ENCODE peak calls at places on chromosomes 6 and 20, in five cellular contexts. X, E, D, U and R are unnamed samples.

GRCh38 chr6:32194825-32195651 is 2.6 kb upstream of the GPSM3 start:
- DNase-seq in U (peak; percentile 45), D (no peak), E (peak; percentile 71), X (no peak), R (no peak)

GRCh38 chr6:20757761-20758160 is 223.5 kb downstream of the CDKAL1 start:
- DNase-seq in E (no peak), D (no peak), X (no peak), U (peak; percentile 7), R (no peak)

GRCh38 chr6:34243901-34244884 is 4.6 kb downstream of the SMIM29 start:
- DNase-seq in E (peak; percentile 42), X (peak; percentile 75), D (peak; percentile 80), U (peak; percentile 97), R (no peak)

GRCh38 chr20:2747676-2748235 is 52.7 kb downstream of the CPXM1 start:
- DNase-seq in U (no peak), E (no peak), X (no peak), D (no peak), R (no peak)

GRCh38 chr20:52054123-52054522 is 137.5 kb downstream of the ZFP64 start:
- DNase-seq in U (no peak), E (no peak), D (no peak), X (no peak), R (no peak)

GRCh38 chr6:11146117-11146826 is 34.7 kb upstream of the ERVFRD-1 start:
- DNase-seq in X (no peak), U (no peak), E (no peak), D (no peak), R (no peak)

GRCh38 chr20:5173763-5174162 is 47.0 kb downstream of the CDS2 start:
- DNase-seq in E (no peak), X (no peak), D (no peak), U (no peak), R (no peak)

GRCh38 chr6:134342211-134342610 is 24.3 kb upstream of the SGK1 start:
- DNase-seq in E (no peak), U (no peak), D (no peak), X (no peak), R (no peak)

GRCh38 chr6:135286962-135287525 is 105.9 kb downstream of the MYB start:
- DNase-seq in E (no peak), X (no peak), D (no peak), U (no peak), R (no peak)

GRCh38 chr6:103236923-103237322 is 1622.8 kb downstream of the HACE1 start:
- DNase-seq in E (no peak), X (no peak), U (no peak), D (no peak), R (no peak)

GRCh38 chr6:83470587-83470986 is 39.7 kb upstream of the ME1 start:
- DNase-seq in X (no peak), D (no peak), E (no peak), U (no peak), R (no peak)

GRCh38 chr20:44448753-44449546 is 26.7 kb upstream of the TTPAL start:
- DNase-seq in E (peak; percentile 24), U (no peak), X (peak; percentile 68), D (no peak), R (peak; percentile 35)

GRCh38 chr6:104789770-104790190 is 69.9 kb downstream of the HACE1 start:
- DNase-seq in D (no peak), E (peak; percentile 48), U (peak; percentile 41), X (peak; percentile 18), R (peak; percentile 29)

GRCh38 chr20:1293641-1294379 is 27.7 kb downstream of the SNPH start:
- DNase-seq in D (no peak), E (no peak), X (no peak), U (no peak), R (no peak)

DNA sequence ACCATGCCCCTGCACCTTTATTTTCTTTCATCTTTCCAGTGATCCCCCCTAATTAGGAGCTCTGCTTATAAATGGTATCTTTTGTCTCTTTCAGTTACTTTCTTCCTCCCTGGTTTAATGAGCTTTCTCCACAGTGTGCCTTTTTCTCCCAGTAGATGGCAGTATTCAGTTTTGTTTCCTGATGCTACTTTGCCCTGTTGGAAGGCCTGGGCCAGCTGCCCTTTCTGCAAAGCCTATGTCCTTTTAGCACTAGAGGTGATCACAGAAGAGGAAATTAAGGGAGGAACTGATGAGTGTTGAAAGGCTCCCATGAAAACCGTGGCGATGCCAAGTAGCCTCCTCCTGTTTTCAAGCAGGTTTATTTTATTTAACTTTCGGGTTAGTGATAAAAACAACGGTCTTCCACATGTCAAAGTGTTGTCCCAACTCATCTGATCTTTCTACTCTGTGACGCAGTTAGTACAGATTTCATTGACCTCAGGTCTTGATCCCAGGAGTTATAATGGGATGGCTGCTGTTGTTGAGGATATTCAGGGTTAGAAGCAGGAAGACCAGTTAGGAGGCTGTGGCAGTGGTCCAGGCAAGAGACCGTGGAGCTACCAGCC is 184.2 kb upstream of the BMP2 start:
- DNase-seq in D (no peak), U (no peak), X (peak; percentile 61), E (peak; percentile 32), R (peak; percentile 46)
- TF ChIP-seq CTCF in D (peak; percentile 47), U (peak; percentile 72), X (peak; percentile 89), E (peak; percentile 86), R (peak; percentile 44)

GRCh38 chr20:10475225-10475624 is 40.1 kb downstream of the SLX4IP start:
- DNase-seq in D (no peak), E (no peak), X (no peak), U (no peak), R (no peak)

GRCh38 chr20:10478205-10478604 is 43.1 kb downstream of the SLX4IP start:
- DNase-seq in U (no peak), X (no peak), D (no peak), E (no peak), R (peak; percentile 41)

GRCh38 chr20:10478930-10479329 is 43.8 kb downstream of the SLX4IP start:
- DNase-seq in U (no peak), E (no peak), D (no peak), X (no peak), R (no peak)

GRCh38 chr20:10474606-10475184 is 39.6 kb downstream of the SLX4IP start:
- DNase-seq in E (no peak), D (peak; percentile 40), X (no peak), U (no peak), R (no peak)

DNA sequence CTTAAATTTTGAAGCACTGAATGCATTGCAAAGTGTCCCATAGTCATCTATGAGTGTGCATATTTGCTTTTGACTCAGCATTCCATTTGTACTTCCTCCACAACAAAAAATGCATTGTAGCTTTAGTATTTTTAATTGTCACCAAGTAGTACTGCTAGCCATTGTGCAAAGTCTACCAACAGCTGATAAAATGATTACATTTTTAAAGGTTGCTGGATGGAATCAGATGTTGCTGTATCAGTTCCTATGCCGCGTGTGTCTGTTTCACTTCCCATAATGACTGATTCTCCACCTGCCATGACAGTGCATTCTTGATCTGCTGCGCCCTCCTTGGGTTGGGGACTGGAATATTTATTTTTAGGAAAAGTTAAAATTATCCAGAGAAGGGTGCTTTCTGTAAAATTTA is 41.2 kb downstream of the SLX4IP start:
- DNase-seq in D (no peak), E (peak; percentile 62), X (no peak), U (peak; percentile 37), R (peak; percentile 51)
- TF ChIP-seq CTCF in D (no peak), E (peak; percentile 70), X (no peak), U (no peak), R (peak; percentile 51)

DNA sequence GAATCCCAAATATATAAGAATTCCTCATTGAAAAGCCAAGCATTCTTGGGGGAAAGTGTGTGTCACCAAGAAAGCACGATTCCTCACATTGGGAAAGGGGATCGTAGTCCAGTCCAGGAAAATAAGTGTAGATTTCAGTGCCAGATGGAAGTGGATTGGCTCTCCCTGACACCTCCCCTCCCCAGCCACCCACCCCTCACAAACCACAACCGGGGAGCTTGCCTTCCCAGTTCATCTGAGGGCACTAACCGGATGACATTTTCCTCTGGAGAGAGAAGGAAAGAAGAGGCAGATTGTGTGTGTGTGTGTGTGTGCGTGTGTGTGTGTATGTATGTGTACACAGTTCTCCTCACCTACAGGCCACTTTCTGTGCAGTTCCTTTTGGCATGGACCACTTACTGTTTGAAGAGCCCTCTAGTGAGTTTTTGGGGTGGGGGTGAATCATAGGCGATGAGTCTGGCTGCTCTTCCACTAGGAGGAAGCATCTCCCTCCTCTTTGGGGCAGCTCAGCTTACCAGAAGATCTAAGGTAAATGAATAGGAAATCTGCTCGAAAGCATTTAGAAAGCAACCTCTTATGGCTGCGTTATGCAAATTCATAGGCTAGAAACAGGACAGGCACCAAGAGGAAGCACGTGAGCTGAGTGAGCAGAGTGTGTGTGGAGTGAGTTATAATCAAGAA is 20.8 kb downstream of the DAAM2 start:
- DNase-seq in U (peak; percentile 28), D (peak; percentile 57), E (peak; percentile 92), X (no peak), R (no peak)
- TF ChIP-seq CTCF in U (peak; percentile 34), D (no peak), E (peak; percentile 79), X (no peak), R (no peak)

DNA sequence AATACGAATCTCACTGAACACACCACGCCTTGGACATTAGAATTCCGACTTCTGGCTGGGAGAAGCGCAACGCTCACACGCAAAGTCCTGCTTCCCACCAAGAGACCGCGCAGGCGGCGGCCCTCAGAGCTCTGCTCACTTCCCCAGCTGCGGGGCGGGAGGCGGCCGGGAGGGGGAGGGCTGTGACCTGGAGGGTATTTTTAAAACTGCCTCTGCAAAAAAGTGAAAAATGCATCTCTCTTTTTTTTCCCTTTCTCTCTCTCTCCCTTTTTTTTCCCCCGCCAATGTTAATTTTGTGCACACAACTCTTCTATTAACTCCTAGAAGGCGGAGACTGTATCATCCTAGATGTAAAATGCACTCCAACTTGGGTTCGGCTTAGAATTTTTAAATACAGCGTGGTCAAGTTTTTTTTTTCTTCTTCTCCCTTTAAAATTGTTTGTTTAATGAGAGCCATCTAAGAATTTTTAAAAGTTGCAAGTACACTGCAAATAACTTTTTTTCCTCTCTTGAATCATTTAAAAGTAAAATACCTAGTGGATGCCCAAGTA is 66.4 kb downstream of the STX11 start:
- DNase-seq in D (peak; percentile 79), U (no peak), X (no peak), E (peak; percentile 79), R (peak; percentile 80)
- TF ChIP-seq CTCF in D (peak; percentile 15), U (peak; percentile 7), X (no peak), E (no peak), R (peak; percentile 12)